ENCODE peak calls at places on chromosomes 6 and 20, in eight cellular contexts. C is progenitor cell of endocrine pancreas, V is Panc1, K is heart left ventricle, O is HFF-Myc, S is body of pancreas, N is brain microvascular endothelial cell, E is cardiac muscle cell. T is an unnamed sample.

GRCh38 chr6:82651845-82652333 is 288.3 kb downstream of the TPBG start:
- DNase-seq in N (no peak), C (no peak), S (no peak), O (no peak), E (no peak), V (no peak), K (no peak), T (no peak)

GRCh38 chr6:42403831-42404230 is 47.9 kb downstream of the TRERF1 start:
- DNase-seq in C (no peak), V (no peak), N (no peak), O (no peak), S (no peak), K (no peak), E (no peak), T (no peak)

GRCh38 chr6:92979281-92979680 is 440.1 kb downstream of the EPHA7 start:
- DNase-seq in K (no peak), E (peak; percentile 56), V (no peak), C (no peak), N (no peak), S (peak; percentile 8), O (no peak), T (no peak)

GRCh38 chr6:14292119-14292518 is 174.5 kb downstream of the CD83 start:
- DNase-seq in K (no peak), C (no peak), V (no peak), E (no peak), S (no peak), O (no peak), N (no peak), T (no peak)

GRCh38 chr20:8427419-8428065 is 295.5 kb downstream of the PLCB1 start:
- DNase-seq in V (no peak), N (no peak), C (no peak), E (no peak), S (no peak), O (no peak), K (no peak), T (no peak)

GRCh38 chr20:62715201-62715600 is 6.6 kb downstream of the NTSR1 start:
- DNase-seq in E (no peak), O (no peak), C (no peak), K (no peak), V (no peak), S (no peak), N (no peak), T (no peak)

GRCh38 chr20:64166712-64167615 is 2.7 kb downstream of the MYT1 start:
- DNase-seq in C (no peak), V (no peak), O (no peak), K (no peak), E (peak; percentile 67), S (no peak), N (no peak), T (no peak)

GRCh38 chr20:59749293-59749680 is 144.9 kb downstream of the PHACTR3 start:
- DNase-seq in V (no peak), N (peak; percentile 3), C (no peak), O (no peak), S (no peak), K (peak; percentile 53), E (no peak), T (no peak)

GRCh38 chr20:10954137-10954840 is 280.5 kb upstream of the JAG1 start:
- DNase-seq in S (peak; percentile 70), N (no peak), V (no peak), O (no peak), K (no peak), E (no peak), C (no peak), T (no peak)

GRCh38 chr6:1027109-1027794 is 284.6 kb upstream of the FOXQ1 start:
- DNase-seq in V (no peak), N (peak; percentile 13), S (no peak), K (no peak), C (no peak), O (peak; percentile 62), E (no peak), T (no peak)

GRCh38 chr6:45049188-45049843 is 278.8 kb upstream of the RUNX2 start:
- DNase-seq in K (no peak), V (no peak), S (no peak), O (peak; percentile 4), C (no peak), N (peak; percentile 12), E (no peak), T (no peak)

GRCh38 chr6:83921315-83921714 is 61.8 kb downstream of the CYB5R4 start:
- DNase-seq in C (no peak), N (no peak), S (no peak), O (no peak), K (no peak), E (no peak), V (no peak), T (no peak)

GRCh38 chr20:2873747-2874041 is 413 bp downstream of the PTPRA start:
- DNase-seq in C (peak; percentile 58), V (no peak), O (no peak), E (peak; percentile 87), K (peak; percentile 64), N (no peak), S (peak; percentile 43), T (no peak)

GRCh38 chr20:8722277-8722928 is 346.5 kb upstream of the PLCB4 start:
- DNase-seq in C (no peak), K (no peak), V (peak; percentile 51), S (peak; percentile 47), N (peak; percentile 64), E (peak; percentile 71), O (peak; percentile 64), T (no peak)

GRCh38 chr20:21548390-21549035 is 34.6 kb upstream of the NKX2-2 start:
- DNase-seq in S (no peak), C (no peak), O (no peak), E (no peak), V (no peak), K (no peak), N (no peak), T (no peak)

GRCh38 chr6:95866732-95867131 is 149.0 kb upstream of the FUT9 start:
- DNase-seq in C (no peak), S (peak; percentile 60), K (no peak), E (peak; percentile 34), O (peak; percentile 0), N (no peak), V (no peak), T (no peak)

GRCh38 chr20:41277049-41277448 is 40.5 kb downstream of the ZHX3 start:
- DNase-seq in E (no peak), N (no peak), C (no peak), V (no peak), O (no peak), S (no peak), K (no peak), T (no peak)

GRCh38 chr6:160048471-160048870 is 73.1 kb upstream of the SLC22A1 start:
- DNase-seq in S (no peak), C (no peak), K (no peak), N (no peak), V (no peak), O (no peak), E (no peak), T (no peak)

GRCh38 chr6:53342210-53342609 is 6.5 kb downstream of the ELOVL5 start:
- DNase-seq in N (no peak), E (no peak), O (no peak), C (no peak), V (no peak), K (no peak), S (no peak), T (no peak)

GRCh38 chr20:16475225-16475624 is 98.0 kb downstream of the KIF16B start:
- DNase-seq in E (peak; percentile 12), N (peak; percentile 64), O (no peak), K (no peak), C (no peak), V (no peak), S (no peak), T (no peak)

GRCh38 chr6:35980991-35981645 is 43.3 kb downstream of the SLC26A8 start:
- DNase-seq in S (no peak), O (no peak), K (no peak), E (no peak), C (no peak), V (no peak), N (no peak), T (no peak)

DNA sequence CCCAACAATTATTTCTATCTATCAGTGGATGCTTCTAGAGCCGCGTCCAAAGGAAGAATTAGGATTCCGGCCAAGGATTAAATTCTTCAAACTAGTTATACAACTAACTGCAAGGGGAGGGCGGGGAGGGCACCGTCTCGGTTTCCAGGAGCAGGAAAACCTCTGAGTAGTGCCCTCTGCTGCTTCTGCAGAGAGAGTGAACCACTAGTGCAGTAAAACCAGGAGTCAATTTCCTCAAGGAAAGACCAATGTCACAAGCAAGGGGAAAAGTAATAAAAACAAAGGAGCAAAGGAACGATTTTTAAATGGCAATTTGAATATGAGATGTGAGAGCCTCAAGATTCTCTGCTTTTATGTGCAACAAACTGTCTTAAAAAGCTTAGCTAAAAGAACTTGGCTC is 16.5 kb upstream of the UBE2J1 start:
- DNase-seq in C (no peak), N (peak; percentile 47), O (no peak), K (peak; percentile 52), E (peak; percentile 45), S (peak; percentile 81), V (no peak), T (peak; percentile 32)
- TF ChIP-seq CTCF in C (peak; percentile 55), N (peak; percentile 72), O (peak; percentile 43), K (peak; percentile 61), E (peak; percentile 53), S (no peak), V (peak; percentile 23), T (no peak)

DNA sequence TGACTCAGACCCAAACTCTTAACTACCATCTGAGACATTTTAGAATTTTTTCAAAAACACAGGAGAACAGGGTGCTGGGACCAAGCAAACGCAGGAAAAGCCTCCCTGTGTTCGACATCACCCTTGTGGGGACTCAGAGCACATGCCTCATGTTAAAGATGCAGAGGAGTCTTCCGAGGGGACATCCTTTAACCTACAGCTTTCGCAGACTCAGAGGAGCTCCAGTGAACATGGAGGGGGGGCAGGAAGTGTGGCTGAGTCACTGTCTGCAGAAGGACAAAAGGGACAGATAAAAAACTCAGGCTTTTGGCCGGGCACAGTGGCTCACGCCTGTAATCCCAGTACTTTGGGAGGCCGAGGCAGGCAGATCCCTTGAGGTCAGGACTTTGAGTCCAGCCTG is 15.1 kb downstream of the BMP7 start:
- DNase-seq in V (no peak), O (no peak), S (no peak), N (peak; percentile 24), K (peak; percentile 34), E (no peak), C (no peak), T (no peak)
- TF ChIP-seq CTCF in V (no peak), O (no peak), S (no peak), N (no peak), K (no peak), E (no peak), C (no peak), T (no peak)

DNA sequence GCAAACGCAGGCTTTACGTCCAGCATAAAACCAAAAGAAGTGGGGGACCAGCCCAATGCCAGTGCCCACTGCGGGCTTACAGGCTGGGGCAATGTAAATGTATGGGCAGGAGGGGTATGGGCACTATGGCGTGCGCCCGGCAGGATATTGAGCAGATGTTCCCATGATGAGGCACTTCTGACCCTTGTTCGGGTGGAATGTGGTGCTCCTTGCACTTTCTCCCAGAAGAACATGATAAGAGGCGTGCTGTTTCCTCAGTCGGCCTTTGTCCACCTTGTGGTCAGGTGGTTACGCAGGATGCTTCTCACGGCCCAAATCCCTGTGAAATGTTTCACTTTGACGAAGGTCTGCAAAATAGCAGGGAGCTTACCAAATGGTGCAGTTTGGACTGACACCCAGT is 4.8 kb upstream of the GPR31 start:
- DNase-seq in V (no peak), K (no peak), C (no peak), E (no peak), S (no peak), O (no peak), N (no peak), T (no peak)
- TF ChIP-seq CTCF in V (no peak), K (no peak), C (no peak), E (no peak), S (no peak), O (no peak), N (no peak), T (no peak)

GRCh38 chr20:44271915-44272663 is 25.0 kb downstream of the GDAP1L1 start:
- DNase-seq in V (no peak), K (no peak), S (no peak), C (no peak), O (no peak), N (no peak), E (no peak), T (no peak)
- TF ChIP-seq CTCF in V (no peak), K (no peak), S (no peak), C (peak; percentile 25), O (peak; percentile 30), N (peak; percentile 34), E (peak; percentile 19), T (no peak)

T was measured in omental fat pad.